ENCODE peak calls at places on chromosome 21, in five cellular contexts. M is transverse colon, H is breast epithelium, Q is uterus, C is tibial nerve. V is an unnamed sample.
A peak's percentile ranks its signal among the peaks of the same experiment; 100 is the strongest.

GRCh38 chr21:21163904-21164303 is 165.7 kb downstream of the NCAM2 start:
- DNase-seq in M (peak; percentile 40), H (no peak), C (peak; percentile 67), Q (peak; percentile 24), V (peak; percentile 1)

GRCh38 chr21:29245104-29245643 is 53.5 kb upstream of the BACH1 start:
- DNase-seq in H (no peak), C (no peak), M (no peak), Q (no peak), V (no peak)

GRCh38 chr21:20949884-20950283 is 48.3 kb upstream of the NCAM2 start:
- DNase-seq in M (no peak), Q (no peak), C (no peak), H (no peak), V (no peak)

GRCh38 chr21:45576838-45577737 is 34.8 kb upstream of the SLC19A1 start:
- DNase-seq in Q (no peak), H (peak; percentile 47), M (no peak), C (no peak), V (no peak)

GRCh38 chr21:28193189-28193588 is 799.5 kb downstream of the LTN1 start:
- DNase-seq in H (no peak), C (no peak), Q (no peak), M (no peak), V (no peak)

GRCh38 chr21:40120944-40121575 is 253.8 kb downstream of the PCP4 start:
- DNase-seq in C (no peak), Q (no peak), M (no peak), H (no peak), V (no peak)

GRCh38 chr21:35244514-35244913 is 195.4 kb upstream of the RUNX1 start:
- DNase-seq in C (no peak), H (no peak), Q (no peak), M (no peak), V (no peak)

GRCh38 chr21:34771512-34772028 is 102.8 kb downstream of the CLIC6 start:
- DNase-seq in C (no peak), M (no peak), Q (no peak), H (no peak), V (no peak)

GRCh38 chr21:42455196-42455595 is 40.8 kb downstream of the RSPH1 start:
- DNase-seq in Q (no peak), C (no peak), M (peak; percentile 7), H (no peak), V (no peak)

GRCh38 chr21:34997295-34997694 is 51.8 kb downstream of the RUNX1 start:
- DNase-seq in M (no peak), H (no peak), Q (no peak), C (no peak), V (no peak)

GRCh38 chr21:28444131-28444530 is 548.5 kb downstream of the LTN1 start:
- DNase-seq in C (no peak), M (no peak), H (no peak), Q (no peak), V (no peak)

GRCh38 chr21:33644383-33645074 is 2.2 kb downstream of the ITSN1 start:
- DNase-seq in Q (peak; percentile 46), C (peak; percentile 34), H (no peak), M (no peak), V (no peak)
- TF ChIP-seq CTCF in Q (no peak), C (no peak), H (no peak), M (no peak), V (no peak)

GRCh38 chr21:44401386-44402160 is 48.2 kb downstream of the TRPM2 start:
- DNase-seq in Q (no peak), C (no peak), H (no peak), M (no peak), V (no peak)

GRCh38 chr21:44400791-44401385 is 47.5 kb downstream of the TRPM2 start:
- DNase-seq in H (no peak), C (no peak), M (no peak), Q (no peak), V (no peak)

GRCh38 chr21:44405091-44405947 is 50.0 kb upstream of the LRRC3 start:
- DNase-seq in H (no peak), M (no peak), C (no peak), Q (no peak), V (no peak)

GRCh38 chr21:44402323-44403105 is 49.1 kb downstream of the TRPM2 start:
- DNase-seq in H (no peak), M (no peak), Q (no peak), C (no peak), V (no peak)

GRCh38 chr21:44403106-44404020 is 49.9 kb downstream of the TRPM2 start:
- DNase-seq in H (no peak), C (no peak), M (no peak), Q (no peak), V (no peak)
- H3K4me1 ChIP-seq in H (no peaks in the 10 kb centered on the region), C (no peaks in the 10 kb centered on the region), M (no peaks in the 10 kb centered on the region), Q (no peaks in the 10 kb centered on the region), V (peaks cover 3% of the 10 kb centered on the region)

GRCh38 chr21:37578471-37579126 is 212.0 kb downstream of the DYRK1A start:
- DNase-seq in Q (no peak), M (no peak), H (no peak), C (no peak), V (no peak)

GRCh38 chr21:37582613-37583012 is 216.0 kb downstream of the DYRK1A start:
- DNase-seq in Q (peak; percentile 27), H (no peak), M (no peak), C (peak; percentile 12), V (peak; percentile 26)

GRCh38 chr21:37579356-37579755 is 212.8 kb downstream of the DYRK1A start:
- DNase-seq in M (no peak), C (no peak), Q (no peak), H (no peak), V (no peak)

GRCh38 chr21:37575536-37576083 is 209.0 kb downstream of the DYRK1A start:
- DNase-seq in Q (no peak), H (no peak), M (no peak), C (no peak), V (no peak)

DNA sequence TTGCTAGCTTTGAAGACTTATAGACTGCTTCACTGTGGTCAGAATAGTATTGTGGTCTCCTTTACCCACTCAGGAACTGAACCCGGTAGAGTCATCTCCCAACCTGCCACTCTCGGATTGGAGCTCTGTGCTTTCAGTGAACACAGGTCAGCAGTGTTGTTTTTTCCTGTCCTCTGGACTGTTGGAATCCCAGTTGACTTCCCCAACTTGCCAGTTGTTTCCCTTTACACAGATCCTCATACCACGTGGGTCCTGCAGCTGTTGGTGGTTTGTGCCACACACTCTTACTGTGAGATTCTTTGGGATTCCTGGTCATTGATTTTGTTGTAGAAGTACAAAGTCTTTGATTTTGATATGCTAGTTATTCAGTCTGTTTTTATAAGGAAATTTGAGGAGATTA is 214.1 kb downstream of the DYRK1A start:
- DNase-seq in Q (no peak), M (no peak), H (no peak), C (no peak), V (no peak)
- H3K27ac ChIP-seq in Q (no peak overlapping the region), M (no peak overlapping the region), H (no peak overlapping the region), C (no peak overlapping the region), V (no peak overlapping the region)

DNA sequence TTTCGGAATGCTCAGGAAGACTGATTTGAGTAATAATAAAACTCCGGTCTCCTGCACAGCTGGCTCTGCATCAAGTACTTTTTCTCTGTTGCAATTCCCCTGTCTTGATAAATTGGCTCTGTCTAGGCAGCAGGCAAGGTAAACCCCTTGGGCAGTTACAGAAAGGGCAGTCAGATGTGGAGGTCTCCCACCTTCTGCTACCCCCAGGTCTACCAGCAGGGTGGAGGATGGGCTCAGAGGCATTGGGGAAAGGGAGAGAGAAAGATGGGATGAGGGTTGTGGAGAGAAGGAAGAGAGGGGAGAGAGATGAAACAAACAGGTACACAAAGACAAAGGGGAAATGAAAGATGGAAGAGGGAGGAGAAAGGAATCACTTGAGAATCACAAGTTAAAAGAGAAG is 156.8 kb downstream of the MIS18A start:
- DNase-seq in H (no peak), M (no peak), Q (no peak), C (no peak), V (no peak)
- TF ChIP-seq CTCF in H (no peak), M (no peak), Q (no peak), C (no peak), V (no peak)

V was measured in CD8-positive, alpha-beta T cell.